ENCODE peak calls at places on chromosome 2, in five cellular contexts. I is sigmoid colon, A is A549, J is stomach, T is heart left ventricle. O is an unnamed sample. For H3K4me1, the result is how much of the 10 kb centered on the place peaks cover.

GRCh38 chr2:237438082-237438925 is 24.3 kb upstream of the COL6A3 start:
- DNase-seq in T (no peak), J (peak), A (no peak), I (no peak), O (peak)

GRCh38 chr2:60530660-60531276 is 22.7 kb downstream of the BCL11A start:
- DNase-seq in J (peak), T (peak), A (no peak), I (peak), O (peak)

GRCh38 chr2:221753401-221753800 is 181.3 kb upstream of the EPHA4 start:
- DNase-seq in J (no peak), I (no peak), T (no peak), A (no peak), O (no peak)

GRCh38 chr2:35125278-35125677 is 1230.3 kb upstream of the CRIM1 start:
- DNase-seq in I (no peak), J (no peak), A (no peak), T (no peak), O (no peak)

GRCh38 chr2:237289134-237289533 is 124.8 kb downstream of the COL6A3 start:
- DNase-seq in A (no peak), I (peak), T (no peak), J (peak), O (no peak)

GRCh38 chr2:54589340-54590215 is 133.5 kb downstream of the SPTBN1 start:
- DNase-seq in J (peak), I (no peak), A (peak), T (no peak), O (peak)

GRCh38 chr2:101386599-101387150 is 628 bp downstream of the CREG2 start:
- DNase-seq in I (no peak), T (peak), J (no peak), A (no peak), O (no peak)

GRCh38 chr2:3272761-3273160 is 104.9 kb downstream of the EIPR1 start:
- DNase-seq in T (no peak), I (no peak), A (no peak), J (peak), O (no peak)

GRCh38 chr2:182883451-182883850 is 17.0 kb upstream of the FRZB start:
- DNase-seq in J (no peak), A (no peak), T (no peak), I (no peak), O (no peak)

GRCh38 chr2:54308186-54308585 is 52.2 kb upstream of the TSPYL6 start:
- DNase-seq in A (no peak), J (no peak), I (no peak), T (no peak), O (no peak)

GRCh38 chr2:5713101-5713500 is 20.9 kb downstream of the SOX11 start:
- DNase-seq in J (no peak), A (no peak), I (no peak), T (no peak), O (no peak)

GRCh38 chr2:199057936-199058335 is 399.8 kb downstream of the SATB2 start:
- DNase-seq in I (no peak), J (no peak), A (no peak), T (no peak), O (no peak)

GRCh38 chr2:97995026-97995733 is 568 bp downstream of the TMEM131 start:
- DNase-seq in T (peak), A (peak), J (peak), I (peak), O (peak)

GRCh38 chr2:48070415-48070814 is 164.1 kb upstream of the FBXO11 start:
- DNase-seq in I (no peak), A (no peak), J (no peak), T (no peak), O (no peak)

GRCh38 chr2:26724004-26724750 is 31.7 kb downstream of the KCNK3 start:
- DNase-seq in J (peak), A (peak), T (peak), I (peak), O (peak)

GRCh38 chr2:154375625-154376020 is 322.9 kb upstream of the KCNJ3 start:
- DNase-seq in I (no peak), T (no peak), A (peak), J (no peak), O (peak)

GRCh38 chr2:96953611-96954489 is 32.5 kb downstream of the FAM178B start:
- DNase-seq in I (peak), A (no peak), J (no peak), T (peak), O (no peak)

GRCh38 chr2:16671760-16672159 is 6.1 kb upstream of the CYRIA start:
- DNase-seq in T (no peak), I (no peak), J (peak), A (no peak), O (peak)

GRCh38 chr2:53515435-53516332 is 251.9 kb upstream of the CHAC2 start:
- DNase-seq in A (peak), J (no peak), T (no peak), I (no peak), O (peak)

GRCh38 chr2:150204449-150204848 is 283.0 kb downstream of the RND3 start:
- DNase-seq in A (peak), T (no peak), J (no peak), I (no peak), O (no peak)

GRCh38 chr2:226184540-226184939 is 615.1 kb downstream of the IRS1 start:
- DNase-seq in I (no peak), T (no peak), A (no peak), J (no peak), O (no peak)

GRCh38 chr2:225091336-225091735 is 49.1 kb upstream of the DOCK10 start:
- DNase-seq in J (no peak), I (no peak), A (peak), T (no peak), O (no peak)

GRCh38 chr2:175111200-175111657 is 56.8 kb downstream of the ATF2 start:
- DNase-seq in A (peak), T (no peak), I (no peak), J (no peak), O (no peak)

GRCh38 chr2:48305569-48305968 is 224.4 kb upstream of the STON1 start:
- DNase-seq in A (no peak), J (no peak), I (no peak), T (no peak), O (no peak)

GRCh38 chr2:23801396-23801795 is 125.5 kb downstream of the ATAD2B start:
- DNase-seq in A (no peak), T (no peak), I (no peak), J (no peak), O (no peak)

GRCh38 chr2:143601828-143602227 is 472.6 kb downstream of the ARHGAP15 start:
- DNase-seq in T (no peak), I (no peak), A (no peak), J (no peak), O (no peak)

GRCh38 chr2:47033102-47033880 is 117.7 kb upstream of the MCFD2 start:
- DNase-seq in I (no peak), T (no peak), J (no peak), A (no peak), O (no peak)

GRCh38 chr2:182043861-182044260 is 58.2 kb downstream of the PPP1R1C start:
- DNase-seq in T (no peak), A (no peak), J (no peak), I (no peak), O (no peak)

GRCh38 chr2:20562540-20563225 is 88.2 kb downstream of the HS1BP3 start:
- DNase-seq in I (no peak), A (peak), T (no peak), J (no peak), O (no peak)

GRCh38 chr2:20565101-20565622 is 85.7 kb downstream of the HS1BP3 start:
- DNase-seq in T (no peak), J (no peak), A (no peak), I (no peak), O (no peak)

GRCh38 chr2:20563833-20564232 is 87.1 kb downstream of the HS1BP3 start:
- DNase-seq in T (no peak), J (no peak), A (no peak), I (no peak), O (no peak)

GRCh38 chr2:20561703-20562454 is 89.0 kb downstream of the HS1BP3 start:
- DNase-seq in A (no peak), T (no peak), J (no peak), I (no peak), O (no peak)

GRCh38 chr2:20563251-20563650 is 87.6 kb downstream of the HS1BP3 start:
- DNase-seq in I (no peak), J (no peak), T (no peak), A (no peak), O (no peak)
- H3K4me1 ChIP-seq in I (under half), J (under half), T (under half), A (under half), O (under half)

GRCh38 chr2:135630488-135630887 is 99.2 kb downstream of the R3HDM1 start:
- DNase-seq in I (no peak), J (no peak), T (no peak), A (no peak), O (no peak)
- H3K27ac ChIP-seq in I (no peak), J (no peak), T (no peak), A (no peak), O (no peak)

GRCh38 chr2:20219763-20220380 is 5.1 kb downstream of the SDC1 start:
- DNase-seq in I (no peak), A (no peak), T (peak), J (no peak), O (no peak)

GRCh38 chr2:20223345-20224190 is 1.4 kb downstream of the SDC1 start:
- DNase-seq in A (peak), J (peak), I (no peak), T (peak), O (peak)

GRCh38 chr2:20222769-20223344 is 2.1 kb downstream of the SDC1 start:
- DNase-seq in J (no peak), A (no peak), I (no peak), T (peak), O (no peak)

GRCh38 chr2:20221939-20222768 is 2.8 kb downstream of the SDC1 start:
- DNase-seq in I (no peak), T (no peak), A (no peak), J (no peak), O (no peak)

DNA sequence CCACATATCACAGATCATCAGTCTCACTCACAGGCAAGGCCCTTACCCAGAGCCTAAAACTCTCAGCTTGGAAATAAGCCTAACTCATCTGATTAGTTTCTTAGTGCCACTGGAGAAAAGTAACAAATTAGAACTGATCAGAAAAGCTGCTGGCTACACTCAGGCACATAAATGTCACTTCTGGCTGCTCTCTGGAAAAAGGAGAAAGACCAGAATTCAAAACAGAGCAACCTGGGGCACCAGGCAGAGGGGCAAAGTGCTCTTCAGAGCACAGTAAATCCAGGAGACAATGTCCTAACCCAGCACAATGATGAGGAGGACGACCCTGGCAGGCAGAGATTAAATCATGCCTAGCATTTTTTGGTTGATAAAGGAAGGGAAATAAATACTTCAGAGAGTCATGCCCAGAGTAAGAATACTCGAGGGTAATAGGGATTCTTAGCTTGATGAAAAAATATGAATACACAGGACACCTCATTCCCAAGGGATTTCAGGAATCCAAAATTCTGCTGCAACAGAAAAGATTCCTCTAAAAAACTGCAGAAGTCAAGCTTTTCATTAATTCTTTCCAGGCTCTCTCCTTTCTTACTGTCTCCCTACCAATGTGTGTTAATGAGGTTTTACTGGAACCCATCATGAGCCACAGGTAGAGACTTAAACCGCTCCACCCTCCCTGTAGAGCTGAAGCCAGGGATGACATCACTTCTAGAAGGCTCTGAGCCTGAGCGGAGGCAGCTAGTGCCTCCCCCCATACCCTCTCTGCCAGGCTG is 3.6 kb downstream of the SDC1 start:
- DNase-seq in T (no peak), I (no peak), J (no peak), A (no peak), O (no peak)
- TF ChIP-seq POLR2A in T (no peak), I (no peak), J (no peak), A (no peak), O (no peak)

DNA sequence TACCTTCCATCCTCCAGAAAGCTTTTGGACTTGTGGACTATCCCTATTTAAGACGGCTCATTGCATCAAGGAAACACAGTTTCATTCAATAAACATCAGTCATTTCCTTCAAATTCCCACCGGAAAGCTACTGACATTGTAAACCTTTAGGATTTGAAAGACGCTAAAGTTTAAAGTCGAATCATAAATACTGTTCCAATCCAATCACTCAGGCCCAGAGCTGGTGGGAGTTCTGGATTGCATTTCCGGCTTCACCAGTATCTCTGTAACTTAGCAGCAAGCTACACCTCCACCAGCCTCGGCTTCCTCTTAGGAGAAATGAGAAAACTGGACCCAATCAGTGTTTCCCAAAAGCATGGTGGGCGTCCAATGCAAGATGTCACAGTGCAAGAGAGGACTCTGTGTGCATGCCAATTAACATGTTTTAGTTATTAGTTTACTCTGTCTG is 1.6 kb downstream of the WDFY1 start:
- DNase-seq in T (no peak), A (peak), I (no peak), J (no peak), O (peak)
- H3K4me1 ChIP-seq in T (under half), A (under half), I (under half), J (under half), O (under half)

GRCh38 chr2:235851841-235852527 is 316.2 kb downstream of the GBX2 start:
- DNase-seq in A (no peak), I (no peak), T (no peak), J (no peak), O (no peak)
- H3K27ac ChIP-seq in A (no peak), I (no peak), T (no peak), J (no peak), O (no peak)

DNA sequence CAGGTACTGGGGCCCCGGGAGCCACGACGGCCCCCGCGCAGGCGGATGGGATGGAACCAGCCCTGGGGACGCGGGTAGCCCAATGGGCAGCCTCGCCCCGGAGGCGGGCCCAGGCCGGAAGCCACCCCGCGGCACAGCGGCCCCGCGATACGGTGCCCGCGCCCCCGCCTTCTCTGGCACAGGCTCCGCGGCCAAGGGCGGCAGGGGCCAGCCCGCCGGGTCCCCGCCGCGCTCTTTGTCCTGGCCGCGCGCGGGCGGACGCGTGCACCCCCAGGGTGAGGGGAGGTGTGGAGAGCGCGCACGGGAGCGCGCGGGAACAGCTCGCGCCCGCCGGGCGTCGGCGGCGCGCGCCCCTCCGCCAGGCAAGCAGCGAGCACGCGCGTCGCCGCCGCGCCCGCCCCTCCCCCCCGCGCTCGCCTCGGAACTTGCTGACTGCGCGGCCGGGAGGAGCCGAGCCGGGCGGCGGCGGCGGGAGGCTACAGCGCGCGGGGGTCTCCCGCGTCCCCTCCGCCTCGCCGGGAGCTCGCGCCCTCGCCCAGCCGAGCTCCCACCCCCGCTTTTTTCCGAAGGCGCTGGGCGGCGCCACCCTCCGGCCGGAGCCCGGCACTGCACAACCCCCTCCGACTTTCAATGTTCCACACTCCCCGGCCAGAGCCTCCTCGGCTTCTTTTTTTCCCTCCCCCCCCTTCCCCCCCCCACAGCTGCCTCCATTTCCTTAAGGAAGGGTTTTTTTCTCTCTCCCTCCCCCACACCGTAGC is at the start of gene UBE2E3:
- DNase-seq in J (peak), I (peak), T (peak), A (peak), O (peak)
- TF ChIP-seq POLR2A in J (no peak), I (no peak), T (no peak), A (peak), O (peak)

GRCh38 chr2:99478632-99479031 is 11.2 kb downstream of the REV1 start:
- DNase-seq in I (no peak), A (no peak), T (no peak), J (no peak), O (no peak)
- H3K4me1 ChIP-seq in I (half or more), A (under half), T (under half), J (under half), O (under half)

GRCh38 chr2:233412405-233412804 is 58.1 kb downstream of the DGKD start:
- DNase-seq in T (no peak), J (no peak), I (no peak), A (no peak), O (no peak)
- H3K27ac ChIP-seq in T (no peak), J (peak), I (peak), A (peak), O (no peak)

GRCh38 chr2:130372833-130373807 is 17.3 kb downstream of the PTPN18 start:
- DNase-seq in J (no peak), T (no peak), I (peak), A (no peak), O (no peak)

GRCh38 chr2:130374587-130375290 is 18.9 kb downstream of the PTPN18 start:
- DNase-seq in T (no peak), A (no peak), I (peak), J (no peak), O (no peak)

GRCh38 chr2:130375291-130376266 is 19.7 kb downstream of the PTPN18 start:
- DNase-seq in A (no peak), T (no peak), I (peak), J (no peak), O (no peak)

GRCh38 chr2:130372055-130372832 is 16.4 kb downstream of the PTPN18 start:
- DNase-seq in I (peak), A (peak), J (peak), T (peak), O (peak)

DNA sequence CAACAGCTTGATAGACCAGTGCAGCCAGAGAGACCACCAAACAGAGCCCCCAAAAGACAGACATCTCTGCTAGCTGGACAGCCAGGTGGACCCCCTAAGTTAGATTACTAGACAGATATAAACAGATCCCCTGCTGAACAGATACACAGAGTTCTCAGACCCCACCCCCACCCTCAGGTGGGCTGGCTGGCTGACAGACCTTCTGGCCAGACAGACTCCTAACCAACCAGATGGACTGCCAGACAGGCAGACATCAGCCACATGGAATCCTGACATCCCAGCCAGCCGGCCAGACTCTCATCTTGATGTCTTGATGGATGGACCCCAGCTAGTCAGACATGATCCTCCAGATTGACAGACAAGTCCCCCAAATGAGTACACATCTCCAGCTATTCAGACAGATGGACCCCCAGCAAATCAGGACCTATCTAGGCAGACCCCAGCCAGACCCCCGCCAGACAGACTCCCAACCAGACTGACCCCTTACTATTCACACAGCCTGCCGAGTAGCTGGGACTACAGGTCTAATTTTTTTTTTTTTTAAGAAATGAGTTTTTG is 18.0 kb downstream of the PTPN18 start:
- DNase-seq in J (no peak), A (no peak), I (peak), T (no peak), O (no peak)
- TF ChIP-seq POLR2A in J (no peak), A (no peak), I (no peak), T (no peak), O (no peak)

GRCh38 chr2:127419448-127420038 is 1.3 kb downstream of the PROC start:
- DNase-seq in A (no peak), J (peak), T (no peak), I (no peak), O (no peak)
- H3K4me1 ChIP-seq in A (under half), J (under half), T (under half), I (under half), O (under half)

O was measured in body of pancreas.